ENCODE peak calls at places on chromosomes 6 and 20, in five cellular contexts. A is H1, J is SK-N-SH, C is HepG2, B is K562. Q is an unnamed sample.

GRCh38 chr6:82484737-82485650 is 121.4 kb downstream of the TPBG start:
- DNase-seq in A (no peak), J (no peak), C (no peak), B (no peak), Q (no peak)

GRCh38 chr6:154071236-154071635 is 32.2 kb downstream of the OPRM1 start:
- DNase-seq in A (no peak), J (peak; percentile 21), C (no peak), B (no peak), Q (no peak)

GRCh38 chr6:109795994-109796555 is 105.0 kb downstream of the FIG4 start:
- DNase-seq in A (no peak), J (no peak), C (no peak), B (no peak), Q (no peak)

GRCh38 chr6:4901256-4902061 is 102.4 kb downstream of the RPP40 start:
- DNase-seq in A (no peak), J (no peak), C (no peak), B (no peak), Q (peak; percentile 67)

GRCh38 chr6:47787620-47788497 is 6.0 kb downstream of the OPN5 start:
- DNase-seq in A (no peak), J (peak; percentile 50), C (peak; percentile 59), B (peak; percentile 71), Q (no peak)

GRCh38 chr6:144351338-144351737 is 66.2 kb downstream of the UTRN start:
- DNase-seq in A (no peak), J (no peak), C (no peak), B (no peak), Q (no peak)

GRCh38 chr20:32610897-32611218 is 25.7 kb upstream of the NOL4L start:
- DNase-seq in A (no peak), J (no peak), C (no peak), B (no peak), Q (no peak)

GRCh38 chr20:19025430-19026120 is 186.9 kb upstream of the SLC24A3 start:
- DNase-seq in A (no peak), J (no peak), C (no peak), B (no peak), Q (no peak)

GRCh38 chr6:7146079-7146828 is 38.5 kb downstream of the RREB1 start:
- DNase-seq in A (no peak), J (no peak), C (peak; percentile 84), B (peak; percentile 70), Q (no peak)

GRCh38 chr6:56188429-56188828 is 59.0 kb downstream of the COL21A1 start:
- DNase-seq in A (no peak), J (no peak), C (no peak), B (no peak), Q (no peak)

DNA sequence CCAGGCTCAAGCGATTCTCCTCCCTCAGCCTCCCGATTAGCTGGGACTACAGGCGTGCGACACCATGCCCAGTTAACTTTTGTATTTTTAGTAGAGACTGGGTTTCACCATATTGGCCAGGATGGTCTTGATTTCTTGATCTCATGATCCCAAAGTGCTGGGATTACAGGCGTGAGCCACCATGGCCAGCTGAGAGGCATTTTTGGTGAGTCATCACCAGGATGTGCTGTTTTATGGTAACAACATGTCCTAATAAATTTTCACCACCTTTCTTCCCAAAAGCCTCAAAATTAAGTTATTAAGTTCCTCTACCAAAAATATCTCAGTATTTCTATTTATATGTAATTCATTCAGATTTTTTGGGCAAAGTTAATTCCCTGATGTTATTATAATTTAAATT is 53.5 kb downstream of the COL21A1 start:
- DNase-seq in A (no peak), J (no peak), C (no peak), B (no peak), Q (no peak)
- TF ChIP-seq JUND in A (no peak), J (no peak), C (no peak), B (no peak), Q (no peak)

DNA sequence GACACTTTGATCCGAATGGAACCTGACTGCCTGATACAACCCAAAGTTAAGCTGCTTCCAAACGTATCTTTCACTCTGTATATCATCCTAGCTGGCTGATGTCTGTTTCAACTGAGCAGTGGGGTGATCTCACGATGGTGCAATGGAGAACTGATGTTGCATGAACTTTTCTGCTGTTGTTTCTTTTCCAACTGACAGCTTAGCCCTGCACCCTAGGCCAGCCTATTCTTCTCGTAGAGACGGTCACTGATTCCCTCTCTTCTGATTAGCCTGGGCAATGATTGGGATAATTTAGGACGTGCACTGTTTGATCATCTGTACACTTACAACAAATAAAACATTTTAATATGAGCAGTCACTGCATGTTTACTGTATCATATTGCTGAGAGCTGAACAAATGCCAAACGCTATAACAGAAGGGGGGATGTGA is 184.9 kb downstream of the ZNF217 start:
- DNase-seq in A (no peak), J (no peak), C (no peak), B (no peak), Q (no peak)
- TF ChIP-seq GABPA in A (no peak), J (no peak), C (no peak), B (no peak), Q (no peak)

GRCh38 chr20:59064214-59064722 is 21.7 kb upstream of the PRELID3B start:
- DNase-seq in A (no peak), J (no peak), C (no peak), B (no peak), Q (no peak)

GRCh38 chr20:59062057-59062456 is 19.5 kb upstream of the PRELID3B start:
- DNase-seq in A (no peak), J (no peak), C (no peak), B (no peak), Q (no peak)

GRCh38 chr20:59068534-59068933 is 25.9 kb upstream of the PRELID3B start:
- DNase-seq in A (no peak), J (no peak), C (no peak), B (no peak), Q (no peak)

DNA sequence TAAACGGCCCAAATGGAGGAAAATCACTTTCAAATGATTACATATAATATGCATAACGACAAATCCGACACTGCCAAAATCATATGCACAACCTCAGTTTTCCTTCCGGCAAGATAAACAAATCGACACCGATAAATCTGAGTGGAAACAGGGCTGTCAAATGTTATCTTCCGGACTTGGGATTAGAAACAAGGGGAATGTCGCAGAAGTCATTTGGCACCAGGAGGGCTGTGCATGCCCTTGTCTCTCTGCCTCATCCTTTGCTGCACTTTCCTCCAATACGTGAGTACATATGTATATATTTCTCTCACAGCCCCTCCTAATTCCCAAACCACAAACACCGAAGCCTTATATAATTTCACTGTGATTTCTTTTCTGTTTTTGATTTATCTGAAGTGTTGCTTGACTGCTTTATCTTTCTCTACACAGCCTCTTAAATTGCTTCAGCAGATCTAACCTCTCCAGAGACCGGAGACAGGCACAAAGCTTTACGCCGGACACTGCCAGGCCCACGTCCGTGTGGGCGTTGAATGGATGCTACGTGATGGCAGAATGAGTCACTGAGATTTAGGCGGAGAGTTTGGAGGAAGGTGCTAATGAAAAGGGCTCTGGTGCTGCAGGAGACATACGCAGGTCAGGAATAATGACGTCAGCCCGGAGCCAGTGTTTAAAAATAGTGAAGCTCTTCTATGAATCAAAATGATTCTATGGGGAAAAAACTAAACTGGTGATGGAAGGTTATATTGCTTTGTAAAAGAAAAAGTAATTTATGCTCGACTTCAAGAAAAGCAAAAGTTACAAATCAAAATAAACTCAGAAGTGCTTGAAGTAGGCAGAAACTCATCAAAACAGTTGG is 21.0 kb upstream of the PRELID3B start:
- DNase-seq in A (no peak), J (peak; percentile 45), C (no peak), B (peak; percentile 38), Q (no peak)
- TF ChIP-seq JUND in A (no peak), J (peak; percentile 48), C (no peak), B (no peak), Q (no peak)

DNA sequence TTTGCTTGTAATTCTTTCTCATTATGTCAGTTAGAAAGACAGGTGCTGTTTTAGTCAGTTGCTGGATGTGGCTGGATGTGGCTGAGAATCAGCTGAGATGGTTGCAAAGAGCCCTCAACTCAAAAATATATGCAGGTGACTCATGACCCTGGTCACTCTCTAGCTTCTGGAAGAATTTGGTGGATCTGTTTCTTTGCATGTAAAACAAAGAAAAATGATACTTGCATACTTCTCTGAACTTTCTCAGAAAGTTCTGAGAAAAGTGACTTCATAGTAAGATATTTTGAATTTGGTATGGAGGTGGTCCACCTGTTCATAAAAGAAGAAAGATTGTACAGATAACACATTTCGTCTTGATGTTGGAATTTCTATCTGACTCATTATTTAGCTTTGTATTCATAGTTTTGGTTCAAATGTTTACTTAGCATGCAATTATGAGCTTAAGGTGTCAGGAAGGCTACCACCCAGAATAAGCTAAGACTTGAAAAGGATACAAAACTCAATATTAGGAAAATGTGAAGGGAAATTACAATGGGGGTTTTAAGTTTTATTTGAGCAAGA is 163.2 kb upstream of the OLIG3 start:
- DNase-seq in A (no peak), J (no peak), C (no peak), B (no peak), Q (no peak)
- TF ChIP-seq GABPA in A (no peak), J (no peak), C (no peak), B (no peak), Q (no peak)

GRCh38 chr6:147504848-147505247 is 3.6 kb upstream of the SAMD5 start:
- DNase-seq in A (no peak), J (no peak), C (no peak), B (no peak), Q (no peak)

GRCh38 chr6:147508871-147509608 is 550 bp downstream of the SAMD5 start:
- DNase-seq in A (no peak), J (peak; percentile 31), C (no peak), B (no peak), Q (no peak)

GRCh38 chr6:147508073-147508870 is at the start of gene SAMD5:
- DNase-seq in A (peak; percentile 29), J (peak; percentile 53), C (peak; percentile 4), B (peak; percentile 80), Q (no peak)

GRCh38 chr6:147507162-147508072 is 1.1 kb upstream of the SAMD5 start:
- DNase-seq in A (no peak), J (peak; percentile 42), C (no peak), B (no peak), Q (no peak)

DNA sequence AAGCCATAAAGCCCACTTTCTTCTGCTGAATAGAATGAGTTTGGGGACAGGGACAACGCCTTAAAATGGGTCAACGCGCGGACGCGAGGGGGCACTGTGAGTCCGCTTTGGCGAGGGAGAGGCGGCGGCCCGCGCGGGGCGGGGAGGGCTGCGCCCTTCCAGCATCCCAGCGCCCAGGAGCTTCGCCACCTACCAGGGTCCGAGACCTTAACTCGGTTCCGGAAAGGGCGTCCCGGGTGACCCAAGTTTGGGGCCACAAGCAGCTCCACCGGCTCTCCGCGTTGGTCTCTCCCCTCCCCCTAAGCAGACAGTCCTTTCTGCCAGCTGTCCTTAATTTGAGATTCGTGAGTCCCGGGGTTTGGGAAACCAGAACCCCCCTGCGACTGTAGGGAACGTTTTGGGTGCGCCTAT is 1.8 kb upstream of the SAMD5 start:
- DNase-seq in A (no peak), J (peak; percentile 75), C (peak; percentile 38), B (peak; percentile 87), Q (no peak)
- TF ChIP-seq JUND in A (no peak), J (no peak), C (no peak), B (no peak), Q (no peak)

GRCh38 chr6:122736606-122737005 is 42.9 kb upstream of the FABP7 start:
- DNase-seq in A (no peak), J (no peak), C (no peak), B (no peak), Q (no peak)
- TF ChIP-seq GABPA in A (no peak), J (no peak), C (no peak), B (no peak), Q (no peak)